ENCODE peak calls at places on chromosomes 6 and 20, in seven cellular contexts. G is Daoy, F is NAMALWA, R is osteoblast, M is H7, C is HCT116, B is fibroblast of villous mesenchyme. O is an unnamed sample.

GRCh38 chr20:55143605-55144004 is 668.2 kb downstream of the DOK5 start:
- DNase-seq in G (no peak), F (no peak), R (no peak), M (no peak), C (no peak), B (no peak), O (no peak)

GRCh38 chr6:25103603-25104002 is 167.8 kb upstream of the RIPOR2 start:
- DNase-seq in G (no peak), F (no peak), R (no peak), M (no peak), C (no peak), B (no peak), O (no peak)

GRCh38 chr6:169337881-169338445 is 84.3 kb upstream of the THBS2 start:
- DNase-seq in G (peak), F (no peak), R (no peak), M (no peak), C (no peak), B (no peak), O (no peak)

GRCh38 chr20:51596656-51597388 is 54.3 kb upstream of the NFATC2 start:
- DNase-seq in G (no peak), F (no peak), R (peak), M (no peak), C (no peak), B (no peak), O (no peak)

GRCh38 chr6:106084106-106084963 is 1.8 kb upstream of the PRDM1 start:
- DNase-seq in G (peak), F (peak), R (peak), M (peak), C (peak), B (peak), O (peak)

GRCh38 chr6:33762713-33763112 is 16.0 kb upstream of the IP6K3 start:
- DNase-seq in G (no peak), F (no peak), R (peak), M (no peak), C (no peak), B (peak), O (no peak)

GRCh38 chr6:26445934-26446667 is 5.8 kb downstream of the BTN3A3 start:
- DNase-seq in G (peak), F (no peak), R (no peak), M (no peak), C (no peak), B (no peak), O (no peak)

GRCh38 chr6:16473184-16473907 is 235.0 kb downstream of the GMPR start:
- DNase-seq in G (no peak), F (no peak), R (no peak), M (no peak), C (no peak), B (no peak), O (no peak)

GRCh38 chr6:26552640-26553189 is 14.5 kb downstream of the HMGN4 start:
- DNase-seq in G (no peak), F (no peak), R (no peak), M (no peak), C (no peak), B (no peak), O (no peak)

GRCh38 chr6:85300581-85300980 is 149.3 kb upstream of the NT5E start:
- DNase-seq in G (no peak), F (no peak), R (no peak), M (no peak), C (no peak), B (no peak), O (no peak)

GRCh38 chr6:151096255-151096612 is 143.5 kb upstream of the AKAP12 start:
- DNase-seq in G (no peak), F (no peak), R (no peak), M (no peak), C (no peak), B (no peak), O (no peak)

GRCh38 chr6:37702314-37702713 is 4.6 kb upstream of the MDGA1 start:
- DNase-seq in G (no peak), F (no peak), R (no peak), M (no peak), C (no peak), B (no peak), O (no peak)

GRCh38 chr6:117907600-117908245 is 659 bp downstream of the SLC35F1 start:
- DNase-seq in G (peak), F (no peak), R (peak), M (peak), C (no peak), B (no peak), O (no peak)